ENCODE peak calls at places on chromosomes 6 and 20, in five cellular contexts. C is T-cell, A is tibial nerve, F is GM23248, S is pancreas. M is an unnamed sample.

GRCh38 chr6:155519339-155519738 is 63.7 kb upstream of the NOX3 start:
- DNase-seq in C (no peak), A (no peak), F (no peak), S (no peak), M (no peak)

GRCh38 chr20:41905186-41905585 is 287.0 kb upstream of the CHD6 start:
- DNase-seq in C (no peak), A (no peak), F (no peak), S (no peak), M (no peak)

GRCh38 chr20:59788196-59788735 is 145.2 kb downstream of the SYCP2 start:
- DNase-seq in C (no peak), A (no peak), F (no peak), S (no peak), M (no peak)

GRCh38 chr6:32665621-32666140 is 776 bp downstream of the HLA-DQB1 start:
- DNase-seq in C (no peak), A (no peak), F (no peak), S (no peak), M (no peak)

GRCh38 chr6:87658516-87658915 is 43.5 kb downstream of the AKIRIN2 start:
- DNase-seq in C (no peak), A (no peak), F (no peak), S (no peak), M (no peak)

GRCh38 chr6:158047120-158047518 is 65.5 kb downstream of the SYNJ2 start:
- DNase-seq in C (no peak), A (no peak), F (peak; percentile 84), S (peak; percentile 6), M (no peak)

GRCh38 chr6:31083742-31084354 is 28.5 kb downstream of the C6orf15 start:
- DNase-seq in C (no peak), A (no peak), F (peak; percentile 77), S (no peak), M (no peak)

GRCh38 chr6:156778615-156779205 is 1.5 kb downstream of the ARID1B start:
- DNase-seq in C (peak; percentile 37), A (peak; percentile 23), F (peak; percentile 64), S (peak; percentile 77), M (peak; percentile 49)

GRCh38 chr6:56757585-56757984 is 114.9 kb upstream of the DST start:
- DNase-seq in C (no peak), A (no peak), F (peak; percentile 61), S (no peak), M (peak; percentile 61)

GRCh38 chr6:129686941-129687627 is 22.9 kb downstream of the ARHGAP18 start:
- DNase-seq in C (peak; percentile 18), A (no peak), F (peak; percentile 46), S (no peak), M (no peak)

GRCh38 chr6:154039231-154039842 is at the start of gene OPRM1:
- DNase-seq in C (peak; percentile 7), A (no peak), F (peak; percentile 47), S (peak; percentile 90), M (no peak)

GRCh38 chr20:63737940-63738686 is 1.5 kb upstream of the SLC2A4RG start:
- DNase-seq in C (no peak), A (no peak), F (no peak), S (peak; percentile 65), M (no peak)

GRCh38 chr6:56959938-56960337 is 5.0 kb downstream of the BEND6 start:
- DNase-seq in C (no peak), A (no peak), F (peak; percentile 86), S (no peak), M (no peak)

GRCh38 chr6:96301781-96302180 is 219.8 kb upstream of the UFL1 start:
- DNase-seq in C (no peak), A (no peak), F (no peak), S (no peak), M (no peak)

GRCh38 chr6:139368661-139369060 is 5.8 kb downstream of the CITED2 start:
- DNase-seq in C (no peak), A (no peak), F (no peak), S (no peak), M (no peak)

GRCh38 chr20:63744574-63745423 is 5.2 kb downstream of the SLC2A4RG start:
- DNase-seq in C (no peak), A (no peak), F (no peak), S (no peak), M (no peak)

GRCh38 chr6:16430661-16431089 is 192.3 kb downstream of the GMPR start:
- DNase-seq in C (no peak), A (no peak), F (no peak), S (no peak), M (no peak)

GRCh38 chr6:43739642-43740091 is 30.3 kb upstream of the VEGFA start:
- DNase-seq in C (no peak), A (no peak), F (no peak), S (no peak), M (no peak)

GRCh38 chr6:111738631-111739030 is 133.0 kb upstream of the TRAF3IP2 start:
- DNase-seq in C (no peak), A (no peak), F (no peak), S (no peak), M (no peak)

GRCh38 chr6:3484240-3484639 is 27.4 kb upstream of the SLC22A23 start:
- DNase-seq in C (no peak), A (no peak), F (peak; percentile 64), S (no peak), M (no peak)

GRCh38 chr6:166032366-166033171 is 135.1 kb downstream of the TBXT start:
- DNase-seq in C (no peak), A (no peak), F (peak; percentile 90), S (no peak), M (no peak)

GRCh38 chr6:5206920-5207561 is 53.7 kb downstream of the LYRM4 start:
- DNase-seq in C (no peak), A (no peak), F (no peak), S (no peak), M (no peak)

GRCh38 chr6:105272783-105273182 is 93.0 kb upstream of the POPDC3 start:
- DNase-seq in C (no peak), A (no peak), F (peak; percentile 56), S (no peak), M (no peak)

M was measured in midbrain.